ENCODE peak calls at places on chromosome 6, in nine cellular contexts. S, G, D, I, N, X, E, B and C are unnamed samples.

GRCh38 chr6:18389479-18389878 is 2.3 kb downstream of the RNF144B start:
- DNase-seq in S (no peak), E (no peak), I (no peak), X (no peak), N (peak), D (no peak), B (no peak), G (no peak), C (no peak)

GRCh38 chr6:94636780-94637385 is 940.5 kb upstream of the MANEA start:
- DNase-seq in D (no peak), B (peak), G (peak), S (no peak), X (peak), I (no peak), N (no peak), E (no peak), C (peak)

GRCh38 chr6:169556238-169556637 is 145.6 kb downstream of the WDR27 start:
- DNase-seq in E (no peak), G (no peak), S (no peak), D (no peak), X (no peak), B (no peak), N (no peak), I (no peak), C (no peak)

GRCh38 chr6:30067460-30068139 is 602 bp downstream of the PPP1R11 start:
- DNase-seq in I (no peak), D (no peak), G (peak), S (no peak), N (no peak), E (no peak), B (no peak), X (no peak), C (no peak)

GRCh38 chr6:91697010-91697694 is 1110.3 kb upstream of the MAP3K7 start:
- DNase-seq in D (no peak), S (no peak), B (no peak), X (no peak), I (no peak), N (no peak), E (no peak), G (no peak), C (no peak)

GRCh38 chr6:116323863-116324262 is 44.1 kb upstream of the TSPYL1 start:
- DNase-seq in E (no peak), D (no peak), G (no peak), N (no peak), S (no peak), X (no peak), I (no peak), B (no peak), C (no peak)

GRCh38 chr6:136962661-136963060 is 40.6 kb downstream of the SLC35D3 start:
- DNase-seq in X (no peak), I (no peak), B (peak), S (no peak), N (peak), E (no peak), D (no peak), G (peak), C (no peak)

GRCh38 chr6:33417127-33417902 is 592 bp downstream of the CUTA start:
- DNase-seq in I (no peak), S (no peak), G (peak), X (peak), B (no peak), E (peak), D (no peak), N (peak), C (no peak)

GRCh38 chr6:13766201-13766634 is 48.1 kb downstream of the MCUR1 start:
- DNase-seq in X (peak), N (peak), B (peak), G (no peak), D (no peak), I (no peak), S (no peak), E (no peak), C (peak)

GRCh38 chr6:29141606-29142005 is 29.1 kb upstream of the OR2J2 start:
- DNase-seq in S (no peak), D (no peak), B (no peak), X (no peak), G (no peak), E (no peak), I (no peak), N (no peak), C (no peak)

GRCh38 chr6:89298680-89299450 is 16.2 kb downstream of the GABRR2 start:
- DNase-seq in S (no peak), N (peak), B (peak), E (peak), I (no peak), G (no peak), D (peak), X (peak), C (peak)

GRCh38 chr6:30206799-30207618 is 6.2 kb downstream of the TRIM26 start:
- DNase-seq in S (no peak), I (no peak), X (peak), G (peak), N (peak), E (no peak), D (no peak), B (no peak), C (no peak)

GRCh38 chr6:170358496-170358895 is 51.9 kb downstream of the FAM120B start:
- DNase-seq in B (no peak), G (no peak), D (no peak), S (peak), E (no peak), X (no peak), I (no peak), N (no peak), C (no peak)